ENCODE peak calls at places on chromosomes 16 and 17, in six cellular contexts. B is stimulated activated CD4-positive, alpha-beta T cell treated with anti-CD3 and anti-CD28 coated beads, Interleukin-4, amount 100 ng/mL, for 24 hours; I is smooth muscle cell of the brain vasculature; A is left cardiac atrium; Z is GM23248; X is colonic mucosa. M is an unnamed sample.

GRCh38 chr16:66247516-66248089 is 118.9 kb upstream of the CDH5 start:
- DNase-seq in I (no peak), Z (peak), B (no peak), A (peak), X (no peak), M (no peak)

GRCh38 chr17:7561028-7561575 is 617 bp upstream of the SENP3 start:
- DNase-seq in B (peak), A (peak), Z (peak), X (peak), I (no peak), M (peak)

GRCh38 chr16:56211471-56211944 is 20.2 kb downstream of the GNAO1 start:
- DNase-seq in A (no peak), Z (no peak), B (no peak), X (no peak), I (no peak), M (no peak)

GRCh38 chr17:40318835-40319332 is 9.9 kb downstream of the RARA start:
- DNase-seq in B (no peak), A (no peak), X (peak), I (no peak), Z (peak), M (no peak)

GRCh38 chr16:1964046-1964505 is 550 bp downstream of the RPS2 start:
- DNase-seq in Z (peak), I (no peak), X (peak), B (peak), A (peak), M (no peak)

GRCh38 chr16:53090591-53091507 is 36.1 kb downstream of the CHD9 start:
- DNase-seq in X (peak), B (no peak), I (peak), Z (peak), A (peak), M (peak)

GRCh38 chr16:68396481-68396880 is 51.8 kb downstream of the SMPD3 start:
- DNase-seq in B (peak), X (peak), Z (peak), A (no peak), I (no peak), M (no peak)

GRCh38 chr17:38550661-38551060 is 55.1 kb downstream of the SRCIN1 start:
- DNase-seq in Z (peak), X (no peak), I (no peak), A (peak), B (no peak), M (no peak)

GRCh38 chr16:25060920-25061319 is 45.8 kb upstream of the ARHGAP17 start:
- DNase-seq in B (no peak), Z (no peak), A (no peak), X (no peak), I (no peak), M (no peak)

GRCh38 chr17:29390856-29391631 is 881 bp downstream of the TAOK1 start:
- DNase-seq in A (peak), B (peak), Z (peak), I (no peak), X (peak), M (peak)

GRCh38 chr16:477758-478157 is 49.8 kb upstream of the CAPN15 start:
- DNase-seq in X (no peak), Z (no peak), A (no peak), I (no peak), B (no peak), M (no peak)

GRCh38 chr17:73189417-73190099 is 3.3 kb upstream of the COG1 start:
- DNase-seq in B (no peak), X (no peak), I (no peak), Z (peak), A (no peak), M (no peak)

GRCh38 chr17:74605361-74605760 is 13.3 kb upstream of the CD300LD start:
- DNase-seq in X (no peak), I (no peak), Z (peak), A (peak), B (no peak), M (no peak)

GRCh38 chr17:77425791-77426641 is 285.2 kb downstream of the SEC14L1 start:
- DNase-seq in I (no peak), B (no peak), A (no peak), Z (peak), X (no peak), M (no peak)

GRCh38 chr16:87235810-87236515 is 81.2 kb downstream of the C16orf95 start:
- DNase-seq in I (no peak), X (no peak), Z (no peak), B (no peak), A (no peak), M (peak)

GRCh38 chr17:3411070-3411469 is at the start of gene OR3A3:
- DNase-seq in A (no peak), Z (no peak), B (no peak), X (no peak), I (no peak), M (no peak)

GRCh38 chr16:3610698-3611144 is 685 bp downstream of the SLX4 start:
- DNase-seq in I (no peak), X (no peak), A (no peak), B (no peak), Z (peak), M (no peak)

GRCh38 chr17:15112881-15113617 is 152.1 kb downstream of the PMP22 start:
- DNase-seq in I (no peak), A (no peak), B (no peak), Z (peak), X (peak), M (no peak)

GRCh38 chr17:74812109-74812864 is 36.1 kb upstream of the NAT9 start:
- DNase-seq in A (no peak), I (no peak), X (no peak), Z (no peak), B (no peak), M (no peak)

GRCh38 chr16:3580271-3580670 is 3.1 kb upstream of the NLRC3 start:
- DNase-seq in A (no peak), X (no peak), I (no peak), Z (no peak), B (no peak), M (no peak)

M was measured in sciatic nerve.